ENCODE peak calls at places on chromosome 22, in five cellular contexts. One of them, this sample, is unnamed.

GRCh38 chr22:40156001-40156516 is 21.7 kb upstream of the TNRC6B start:
- DNase-seq in activated CD4-positive, alpha-beta T cell treated with anti-CD3 and anti-CD28 coated beads, Interleukin-2, amount 50 U/mL, for 48 hours: peak
- DNase-seq in islet precursor cell: peak
- DNase-seq in neural progenitor cell: no peak
- DNase-seq in colonic mucosa: peak
- DNase-seq in this sample: peak

GRCh38 chr22:21978564-21979386 is 3.8 kb downstream of the TOP3B start:
- DNase-seq in neural progenitor cell: no peak
- DNase-seq in islet precursor cell: no peak
- DNase-seq in colonic mucosa: no peak
- DNase-seq in activated CD4-positive, alpha-beta T cell treated with anti-CD3 and anti-CD28 coated beads, Interleukin-2, amount 50 U/mL, for 48 hours: no peak
- DNase-seq in this sample: no peak

GRCh38 chr22:46538816-46539163 is 1.4 kb upstream of the CELSR1 start:
- DNase-seq in neural progenitor cell: no peak
- DNase-seq in activated CD4-positive, alpha-beta T cell treated with anti-CD3 and anti-CD28 coated beads, Interleukin-2, amount 50 U/mL, for 48 hours: peak
- DNase-seq in islet precursor cell: peak
- DNase-seq in colonic mucosa: no peak
- DNase-seq in this sample: no peak

GRCh38 chr22:43273902-43274484 is 69.2 kb downstream of the SCUBE1 start:
- DNase-seq in colonic mucosa: no peak
- DNase-seq in islet precursor cell: peak
- DNase-seq in activated CD4-positive, alpha-beta T cell treated with anti-CD3 and anti-CD28 coated beads, Interleukin-2, amount 50 U/mL, for 48 hours: peak
- DNase-seq in neural progenitor cell: peak
- DNase-seq in this sample: peak

GRCh38 chr22:35439365-35439717 is 39.4 kb downstream of the MCM5 start:
- DNase-seq in colonic mucosa: no peak
- DNase-seq in neural progenitor cell: no peak
- DNase-seq in islet precursor cell: no peak
- DNase-seq in activated CD4-positive, alpha-beta T cell treated with anti-CD3 and anti-CD28 coated beads, Interleukin-2, amount 50 U/mL, for 48 hours: no peak
- DNase-seq in this sample: no peak

GRCh38 chr22:30605449-30606110 is 1.4 kb upstream of the TCN2 start:
- DNase-seq in colonic mucosa: peak
- DNase-seq in islet precursor cell: peak
- DNase-seq in neural progenitor cell: peak
- DNase-seq in activated CD4-positive, alpha-beta T cell treated with anti-CD3 and anti-CD28 coated beads, Interleukin-2, amount 50 U/mL, for 48 hours: peak
- DNase-seq in this sample: peak

GRCh38 chr22:19043111-19044085 is 78.8 kb downstream of the DGCR2 start:
- DNase-seq in neural progenitor cell: no peak
- DNase-seq in colonic mucosa: no peak
- DNase-seq in activated CD4-positive, alpha-beta T cell treated with anti-CD3 and anti-CD28 coated beads, Interleukin-2, amount 50 U/mL, for 48 hours: no peak
- DNase-seq in islet precursor cell: peak
- DNase-seq in this sample: no peak

GRCh38 chr22:30573594-30574094 is 821 bp downstream of the GAL3ST1 start:
- DNase-seq in neural progenitor cell: no peak
- DNase-seq in islet precursor cell: no peak
- DNase-seq in activated CD4-positive, alpha-beta T cell treated with anti-CD3 and anti-CD28 coated beads, Interleukin-2, amount 50 U/mL, for 48 hours: no peak
- DNase-seq in colonic mucosa: peak
- DNase-seq in this sample: no peak

GRCh38 chr22:36741204-36741793 is 34.6 kb downstream of the IFT27 start:
- DNase-seq in islet precursor cell: peak
- DNase-seq in colonic mucosa: no peak
- DNase-seq in neural progenitor cell: peak
- DNase-seq in activated CD4-positive, alpha-beta T cell treated with anti-CD3 and anti-CD28 coated beads, Interleukin-2, amount 50 U/mL, for 48 hours: no peak
- DNase-seq in this sample: no peak

GRCh38 chr22:36328635-36329216 is 59.0 kb downstream of the MYH9 start:
- DNase-seq in neural progenitor cell: no peak
- DNase-seq in activated CD4-positive, alpha-beta T cell treated with anti-CD3 and anti-CD28 coated beads, Interleukin-2, amount 50 U/mL, for 48 hours: peak
- DNase-seq in islet precursor cell: peak
- DNase-seq in colonic mucosa: no peak
- DNase-seq in this sample: no peak

GRCh38 chr22:31044262-31044861 is 36.8 kb upstream of the SMTN start:
- DNase-seq in islet precursor cell: no peak
- DNase-seq in neural progenitor cell: no peak
- DNase-seq in activated CD4-positive, alpha-beta T cell treated with anti-CD3 and anti-CD28 coated beads, Interleukin-2, amount 50 U/mL, for 48 hours: no peak
- DNase-seq in colonic mucosa: peak
- DNase-seq in this sample: no peak

GRCh38 chr22:22408731-22409696 is 99.5 kb downstream of the ZNF280B start:
- DNase-seq in colonic mucosa: no peak
- DNase-seq in neural progenitor cell: peak
- DNase-seq in islet precursor cell: peak
- DNase-seq in activated CD4-positive, alpha-beta T cell treated with anti-CD3 and anti-CD28 coated beads, Interleukin-2, amount 50 U/mL, for 48 hours: peak
- DNase-seq in this sample: peak

GRCh38 chr22:16601437-16602223 is 9.0 kb upstream of the CCT8L2 start:
- DNase-seq in activated CD4-positive, alpha-beta T cell treated with anti-CD3 and anti-CD28 coated beads, Interleukin-2, amount 50 U/mL, for 48 hours: no peak
- DNase-seq in islet precursor cell: no peak
- DNase-seq in neural progenitor cell: no peak
- DNase-seq in colonic mucosa: no peak
- DNase-seq in this sample: no peak

GRCh38 chr22:41474878-41475451 is 6.0 kb downstream of the ACO2 start:
- DNase-seq in neural progenitor cell: no peak
- DNase-seq in islet precursor cell: no peak
- DNase-seq in activated CD4-positive, alpha-beta T cell treated with anti-CD3 and anti-CD28 coated beads, Interleukin-2, amount 50 U/mL, for 48 hours: no peak
- DNase-seq in colonic mucosa: no peak
- DNase-seq in this sample: no peak

GRCh38 chr22:20239951-20240773 is 28.0 kb downstream of the RTN4R start:
- DNase-seq in islet precursor cell: no peak
- DNase-seq in neural progenitor cell: peak
- DNase-seq in activated CD4-positive, alpha-beta T cell treated with anti-CD3 and anti-CD28 coated beads, Interleukin-2, amount 50 U/mL, for 48 hours: no peak
- DNase-seq in colonic mucosa: no peak
- DNase-seq in this sample: no peak

GRCh38 chr22:42949159-42949558 is 65.8 kb downstream of the PACSIN2 start:
- DNase-seq in islet precursor cell: peak
- DNase-seq in activated CD4-positive, alpha-beta T cell treated with anti-CD3 and anti-CD28 coated beads, Interleukin-2, amount 50 U/mL, for 48 hours: no peak
- DNase-seq in neural progenitor cell: no peak
- DNase-seq in colonic mucosa: no peak
- DNase-seq in this sample: no peak

GRCh38 chr22:30290679-30291333 is 1.5 kb upstream of the CASTOR1 start:
- DNase-seq in neural progenitor cell: peak
- DNase-seq in colonic mucosa: peak
- DNase-seq in activated CD4-positive, alpha-beta T cell treated with anti-CD3 and anti-CD28 coated beads, Interleukin-2, amount 50 U/mL, for 48 hours: no peak
- DNase-seq in islet precursor cell: peak
- DNase-seq in this sample: no peak

GRCh38 chr22:17114958-17115235 is 6.3 kb downstream of the TMEM121B start:
- DNase-seq in activated CD4-positive, alpha-beta T cell treated with anti-CD3 and anti-CD28 coated beads, Interleukin-2, amount 50 U/mL, for 48 hours: no peak
- DNase-seq in neural progenitor cell: no peak
- DNase-seq in colonic mucosa: no peak
- DNase-seq in islet precursor cell: no peak
- DNase-seq in this sample: no peak

GRCh38 chr22:46934172-46934745 is 171.8 kb downstream of the TBC1D22A start:
- DNase-seq in neural progenitor cell: no peak
- DNase-seq in colonic mucosa: peak
- DNase-seq in activated CD4-positive, alpha-beta T cell treated with anti-CD3 and anti-CD28 coated beads, Interleukin-2, amount 50 U/mL, for 48 hours: no peak
- DNase-seq in islet precursor cell: no peak
- DNase-seq in this sample: no peak